ENCODE peak calls at places on chromosomes 2 and 18, in six cellular contexts. One of them, this sample, is unnamed.
A peak's percentile ranks its signal among the peaks of the same experiment; 100 is the strongest.

GRCh38 chr2:178910005-178910404 is 102.8 kb upstream of the TTN start:
- DNase-seq in fibroblast of lung: no peak
- DNase-seq in body of pancreas: no peak
- DNase-seq in naive thymus-derived CD4-positive, alpha-beta T cell: no peak
- DNase-seq in CD4-positive, alpha-beta memory T cell: no peak
- DNase-seq in tibial artery: no peak
- DNase-seq in this sample: no peak

GRCh38 chr2:106192752-106193490 is 1.2 kb downstream of the UXS1 start:
- DNase-seq in fibroblast of lung: peak; percentile 78
- DNase-seq in body of pancreas: peak; percentile 37
- DNase-seq in naive thymus-derived CD4-positive, alpha-beta T cell: peak; percentile 68
- DNase-seq in CD4-positive, alpha-beta memory T cell: peak; percentile 81
- DNase-seq in tibial artery: peak; percentile 34
- DNase-seq in this sample: peak; percentile 32

GRCh38 chr2:124689348-124689747 is 664.3 kb downstream of the CNTNAP5 start:
- DNase-seq in fibroblast of lung: no peak
- DNase-seq in body of pancreas: no peak
- DNase-seq in naive thymus-derived CD4-positive, alpha-beta T cell: no peak
- DNase-seq in CD4-positive, alpha-beta memory T cell: no peak
- DNase-seq in tibial artery: no peak
- DNase-seq in this sample: no peak

GRCh38 chr2:68357608-68358337 is 7.3 kb upstream of the PLEK start:
- DNase-seq in fibroblast of lung: peak; percentile 66
- DNase-seq in body of pancreas: peak; percentile 26
- DNase-seq in naive thymus-derived CD4-positive, alpha-beta T cell: no peak
- DNase-seq in CD4-positive, alpha-beta memory T cell: no peak
- DNase-seq in tibial artery: peak; percentile 37
- DNase-seq in this sample: peak; percentile 77

GRCh38 chr2:37648316-37649011 is 23.0 kb downstream of the CDC42EP3 start:
- DNase-seq in fibroblast of lung: peak; percentile 67
- DNase-seq in body of pancreas: no peak
- DNase-seq in naive thymus-derived CD4-positive, alpha-beta T cell: no peak
- DNase-seq in CD4-positive, alpha-beta memory T cell: peak; percentile 76
- DNase-seq in tibial artery: peak; percentile 79
- DNase-seq in this sample: no peak

GRCh38 chr2:100140582-100140981 is 1.8 kb downstream of the AFF3 start:
- DNase-seq in fibroblast of lung: no peak
- DNase-seq in body of pancreas: no peak
- DNase-seq in naive thymus-derived CD4-positive, alpha-beta T cell: no peak
- DNase-seq in CD4-positive, alpha-beta memory T cell: no peak
- DNase-seq in tibial artery: no peak
- DNase-seq in this sample: no peak

GRCh38 chr2:215136669-215137328 is 1.6 kb downstream of the ABCA12 start:
- DNase-seq in fibroblast of lung: peak; percentile 15
- DNase-seq in body of pancreas: no peak
- DNase-seq in naive thymus-derived CD4-positive, alpha-beta T cell: no peak
- DNase-seq in CD4-positive, alpha-beta memory T cell: no peak
- DNase-seq in tibial artery: no peak
- DNase-seq in this sample: peak; percentile 58

GRCh38 chr2:150607471-150607870 is 120.0 kb upstream of the RND3 start:
- DNase-seq in fibroblast of lung: no peak
- DNase-seq in body of pancreas: no peak
- DNase-seq in naive thymus-derived CD4-positive, alpha-beta T cell: no peak
- DNase-seq in CD4-positive, alpha-beta memory T cell: no peak
- DNase-seq in tibial artery: no peak
- DNase-seq in this sample: no peak

GRCh38 chr2:71640459-71640858 is 187.1 kb downstream of the DYSF start:
- DNase-seq in fibroblast of lung: no peak
- DNase-seq in body of pancreas: no peak
- DNase-seq in naive thymus-derived CD4-positive, alpha-beta T cell: no peak
- DNase-seq in CD4-positive, alpha-beta memory T cell: no peak
- DNase-seq in tibial artery: no peak
- DNase-seq in this sample: peak; percentile 70

GRCh38 chr2:168220971-168221819 is 26.2 kb downstream of the STK39 start:
- DNase-seq in fibroblast of lung: no peak
- DNase-seq in body of pancreas: no peak
- DNase-seq in naive thymus-derived CD4-positive, alpha-beta T cell: no peak
- DNase-seq in CD4-positive, alpha-beta memory T cell: no peak
- DNase-seq in tibial artery: no peak
- DNase-seq in this sample: no peak

GRCh38 chr2:32553829-32554432 is 73.9 kb upstream of the TTC27 start:
- DNase-seq in fibroblast of lung: peak; percentile 75
- DNase-seq in body of pancreas: no peak
- DNase-seq in naive thymus-derived CD4-positive, alpha-beta T cell: no peak
- DNase-seq in CD4-positive, alpha-beta memory T cell: no peak
- DNase-seq in tibial artery: no peak
- DNase-seq in this sample: no peak

GRCh38 chr2:222888716-222889115 is 27.9 kb downstream of the ACSL3 start:
- DNase-seq in fibroblast of lung: no peak
- DNase-seq in body of pancreas: no peak
- DNase-seq in naive thymus-derived CD4-positive, alpha-beta T cell: no peak
- DNase-seq in CD4-positive, alpha-beta memory T cell: no peak
- DNase-seq in tibial artery: no peak
- DNase-seq in this sample: no peak

GRCh38 chr2:238421695-238422035 is 5.1 kb upstream of the ASB1 start:
- DNase-seq in fibroblast of lung: no peak
- DNase-seq in body of pancreas: no peak
- DNase-seq in naive thymus-derived CD4-positive, alpha-beta T cell: no peak
- DNase-seq in CD4-positive, alpha-beta memory T cell: no peak
- DNase-seq in tibial artery: no peak
- DNase-seq in this sample: no peak

GRCh38 chr18:41666251-41666650 is 288.8 kb upstream of the PIK3C3 start:
- DNase-seq in fibroblast of lung: no peak
- DNase-seq in body of pancreas: no peak
- DNase-seq in naive thymus-derived CD4-positive, alpha-beta T cell: no peak
- DNase-seq in CD4-positive, alpha-beta memory T cell: no peak
- DNase-seq in tibial artery: no peak
- DNase-seq in this sample: no peak

GRCh38 chr2:44479127-44479887 is 117.6 kb downstream of the CAMKMT start:
- DNase-seq in fibroblast of lung: peak; percentile 90
- DNase-seq in body of pancreas: peak; percentile 35
- DNase-seq in naive thymus-derived CD4-positive, alpha-beta T cell: peak; percentile 23
- DNase-seq in CD4-positive, alpha-beta memory T cell: peak; percentile 49
- DNase-seq in tibial artery: peak; percentile 24
- DNase-seq in this sample: peak; percentile 58

GRCh38 chr2:71716697-71717624 is 263.6 kb downstream of the DYSF start:
- DNase-seq in fibroblast of lung: peak; percentile 79
- DNase-seq in body of pancreas: peak; percentile 62
- DNase-seq in naive thymus-derived CD4-positive, alpha-beta T cell: no peak
- DNase-seq in CD4-positive, alpha-beta memory T cell: no peak
- DNase-seq in tibial artery: peak; percentile 94
- DNase-seq in this sample: peak; percentile 6

GRCh38 chr2:180520206-180520605 is 460.2 kb upstream of the UBE2E3 start:
- DNase-seq in fibroblast of lung: peak; percentile 20
- DNase-seq in body of pancreas: no peak
- DNase-seq in naive thymus-derived CD4-positive, alpha-beta T cell: no peak
- DNase-seq in CD4-positive, alpha-beta memory T cell: no peak
- DNase-seq in tibial artery: no peak
- DNase-seq in this sample: peak; percentile 15

GRCh38 chr2:222318712-222319575 is 20.1 kb upstream of the PAX3 start:
- DNase-seq in fibroblast of lung: no peak
- DNase-seq in body of pancreas: peak; percentile 12
- DNase-seq in naive thymus-derived CD4-positive, alpha-beta T cell: peak; percentile 53
- DNase-seq in CD4-positive, alpha-beta memory T cell: no peak
- DNase-seq in tibial artery: no peak
- DNase-seq in this sample: peak; percentile 41

GRCh38 chr2:71449343-71449742 is 4.0 kb upstream of the DYSF start:
- DNase-seq in fibroblast of lung: no peak
- DNase-seq in body of pancreas: no peak
- DNase-seq in naive thymus-derived CD4-positive, alpha-beta T cell: no peak
- DNase-seq in CD4-positive, alpha-beta memory T cell: no peak
- DNase-seq in tibial artery: no peak
- DNase-seq in this sample: no peak

GRCh38 chr2:88452980-88453582 is 588 bp upstream of the FOXI3 start:
- DNase-seq in fibroblast of lung: peak; percentile 44
- DNase-seq in body of pancreas: no peak
- DNase-seq in naive thymus-derived CD4-positive, alpha-beta T cell: no peak
- DNase-seq in CD4-positive, alpha-beta memory T cell: no peak
- DNase-seq in tibial artery: no peak
- DNase-seq in this sample: no peak

GRCh38 chr2:233853353-233853752 is 982 bp downstream of the HJURP start:
- DNase-seq in fibroblast of lung: no peak
- DNase-seq in body of pancreas: no peak
- DNase-seq in naive thymus-derived CD4-positive, alpha-beta T cell: no peak
- DNase-seq in CD4-positive, alpha-beta memory T cell: no peak
- DNase-seq in tibial artery: no peak
- DNase-seq in this sample: no peak

GRCh38 chr2:141020346-141020745 is 1110.5 kb downstream of the LRP1B start:
- DNase-seq in fibroblast of lung: peak; percentile 20
- DNase-seq in body of pancreas: no peak
- DNase-seq in naive thymus-derived CD4-positive, alpha-beta T cell: no peak
- DNase-seq in CD4-positive, alpha-beta memory T cell: no peak
- DNase-seq in tibial artery: no peak
- DNase-seq in this sample: no peak

GRCh38 chr2:100821255-100821912 is 1.4 kb downstream of the NPAS2 start:
- DNase-seq in fibroblast of lung: peak; percentile 59
- DNase-seq in body of pancreas: no peak
- DNase-seq in naive thymus-derived CD4-positive, alpha-beta T cell: no peak
- DNase-seq in CD4-positive, alpha-beta memory T cell: no peak
- DNase-seq in tibial artery: no peak
- DNase-seq in this sample: no peak

GRCh38 chr2:158598856-158599517 is 142.2 kb downstream of the PKP4 start:
- DNase-seq in fibroblast of lung: no peak
- DNase-seq in body of pancreas: no peak
- DNase-seq in naive thymus-derived CD4-positive, alpha-beta T cell: no peak
- DNase-seq in CD4-positive, alpha-beta memory T cell: no peak
- DNase-seq in tibial artery: no peak
- DNase-seq in this sample: no peak

GRCh38 chr2:63041592-63041991 is 9.0 kb upstream of the OTX1 start:
- DNase-seq in fibroblast of lung: no peak
- DNase-seq in body of pancreas: no peak
- DNase-seq in naive thymus-derived CD4-positive, alpha-beta T cell: no peak
- DNase-seq in CD4-positive, alpha-beta memory T cell: no peak
- DNase-seq in tibial artery: no peak
- DNase-seq in this sample: no peak

GRCh38 chr2:63048367-63049171 is 2.1 kb upstream of the OTX1 start:
- DNase-seq in fibroblast of lung: no peak
- DNase-seq in body of pancreas: no peak
- DNase-seq in naive thymus-derived CD4-positive, alpha-beta T cell: peak; percentile 29
- DNase-seq in CD4-positive, alpha-beta memory T cell: no peak
- DNase-seq in tibial artery: no peak
- DNase-seq in this sample: peak; percentile 33

GRCh38 chr2:63047193-63047533 is 3.5 kb upstream of the OTX1 start:
- DNase-seq in fibroblast of lung: no peak
- DNase-seq in body of pancreas: no peak
- DNase-seq in naive thymus-derived CD4-positive, alpha-beta T cell: no peak
- DNase-seq in CD4-positive, alpha-beta memory T cell: no peak
- DNase-seq in tibial artery: no peak
- DNase-seq in this sample: no peak

GRCh38 chr2:63047534-63048281 is 2.9 kb upstream of the OTX1 start:
- DNase-seq in fibroblast of lung: no peak
- DNase-seq in body of pancreas: no peak
- DNase-seq in naive thymus-derived CD4-positive, alpha-beta T cell: peak; percentile 39
- DNase-seq in CD4-positive, alpha-beta memory T cell: no peak
- DNase-seq in tibial artery: no peak
- DNase-seq in this sample: peak; percentile 35

DNA sequence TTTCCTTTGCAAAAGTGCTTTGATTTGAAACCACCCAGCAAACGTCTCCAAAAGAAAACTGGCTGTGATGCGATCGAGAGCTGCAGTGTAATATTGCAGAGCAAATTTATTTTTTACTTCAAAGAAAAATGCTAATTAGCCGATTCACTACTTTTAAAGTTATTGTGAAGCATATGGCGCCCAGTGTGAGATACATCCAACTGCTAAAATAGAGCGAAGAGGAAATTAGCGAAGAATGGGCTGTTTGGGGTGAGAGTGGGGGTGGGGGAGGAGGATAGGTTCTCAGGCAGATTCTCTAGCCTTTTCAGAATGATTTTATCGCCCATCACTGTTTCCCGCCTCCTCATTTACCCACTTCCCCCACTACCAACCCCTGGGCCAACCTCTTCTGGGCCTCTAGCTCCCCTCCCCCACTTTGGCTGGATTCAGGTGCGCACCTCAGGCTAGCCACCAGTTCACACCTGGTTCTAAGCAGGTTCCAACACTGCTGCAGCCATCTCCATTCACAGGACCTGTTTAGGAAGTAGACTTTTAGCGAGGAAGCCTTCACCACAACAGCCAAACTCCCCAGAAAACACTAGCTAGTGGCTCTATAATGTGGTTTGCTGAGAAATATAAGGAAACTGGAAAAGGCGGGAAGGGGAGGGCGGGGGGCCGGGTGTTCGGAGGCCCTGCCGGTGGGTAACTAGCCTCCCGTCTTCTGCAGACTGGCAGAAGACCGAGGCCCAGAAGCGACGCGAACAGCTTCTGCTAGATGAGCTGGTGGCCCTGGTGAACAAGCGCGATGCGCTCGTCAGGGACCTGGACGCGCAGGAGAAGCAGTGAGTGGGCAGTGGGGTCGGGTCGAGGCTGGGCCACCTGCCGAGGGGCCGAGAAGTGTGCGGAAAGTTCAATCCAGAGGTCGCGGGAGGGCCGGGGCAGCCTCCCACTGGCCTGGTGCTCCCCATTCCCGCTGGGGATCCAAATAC is 6.0 kb upstream of the OTX1 start:
- DNase-seq in fibroblast of lung: no peak
- DNase-seq in body of pancreas: no peak
- DNase-seq in naive thymus-derived CD4-positive, alpha-beta T cell: no peak
- DNase-seq in CD4-positive, alpha-beta memory T cell: no peak
- DNase-seq in tibial artery: no peak
- DNase-seq in this sample: no peak
- H3K27me3 ChIP-seq in fibroblast of lung: peaks cover 27% of the 10 kb centered on the region
- H3K27me3 ChIP-seq in body of pancreas: no peaks in the 10 kb centered on the region
- H3K27me3 ChIP-seq in naive thymus-derived CD4-positive, alpha-beta T cell: peaks cover 6% of the 10 kb centered on the region
- H3K27me3 ChIP-seq in CD4-positive, alpha-beta memory T cell: peaks cover 12% of the 10 kb centered on the region
- H3K27me3 ChIP-seq in tibial artery: peaks cover 60% of the 10 kb centered on the region
- H3K27me3 ChIP-seq in this sample: peaks cover 33% of the 10 kb centered on the region

DNA sequence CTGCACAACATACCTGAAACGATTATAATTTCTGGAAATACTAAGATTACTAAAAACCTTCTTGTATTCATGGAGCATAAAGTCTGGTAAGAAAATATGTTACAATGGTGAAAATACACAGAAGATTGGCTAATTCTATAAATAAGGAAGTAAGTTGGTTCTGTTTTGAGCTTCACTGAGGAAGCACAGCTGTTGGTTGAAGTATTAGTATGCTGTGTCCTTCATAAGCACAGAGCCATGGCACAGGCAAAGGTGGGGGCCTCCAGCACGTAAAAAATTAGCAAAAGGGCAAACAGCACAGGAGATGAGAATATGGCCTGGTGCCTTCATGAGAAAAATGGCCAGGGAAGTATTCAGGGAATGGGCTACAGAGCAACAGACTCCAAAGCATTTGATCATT is 40.3 kb upstream of the ANKRD62 start:
- DNase-seq in fibroblast of lung: no peak
- DNase-seq in body of pancreas: no peak
- DNase-seq in naive thymus-derived CD4-positive, alpha-beta T cell: no peak
- DNase-seq in CD4-positive, alpha-beta memory T cell: no peak
- DNase-seq in tibial artery: no peak
- DNase-seq in this sample: no peak
- H3K27ac ChIP-seq in fibroblast of lung: no peak overlapping the region
- H3K27ac ChIP-seq in body of pancreas: no peak overlapping the region
- H3K27ac ChIP-seq in naive thymus-derived CD4-positive, alpha-beta T cell: no peak overlapping the region
- H3K27ac ChIP-seq in CD4-positive, alpha-beta memory T cell: no peak overlapping the region
- H3K27ac ChIP-seq in tibial artery: no peak overlapping the region
- H3K27ac ChIP-seq in this sample: no peak overlapping the region

GRCh38 chr18:43627833-43628370 is 350.6 kb upstream of the SYT4 start:
- DNase-seq in fibroblast of lung: no peak
- DNase-seq in body of pancreas: no peak
- DNase-seq in naive thymus-derived CD4-positive, alpha-beta T cell: no peak
- DNase-seq in CD4-positive, alpha-beta memory T cell: no peak
- DNase-seq in tibial artery: no peak
- DNase-seq in this sample: no peak
- H3K27me3 ChIP-seq in fibroblast of lung: no peaks in the 10 kb centered on the region
- H3K27me3 ChIP-seq in body of pancreas: no peaks in the 10 kb centered on the region
- H3K27me3 ChIP-seq in naive thymus-derived CD4-positive, alpha-beta T cell: no peaks in the 10 kb centered on the region
- H3K27me3 ChIP-seq in CD4-positive, alpha-beta memory T cell: no peaks in the 10 kb centered on the region
- H3K27me3 ChIP-seq in tibial artery: no peaks in the 10 kb centered on the region
- H3K27me3 ChIP-seq in this sample: peaks cover 69% of the 10 kb centered on the region

GRCh38 chr2:70121627-70122372 is 34.5 kb downstream of the PCBP1 start:
- DNase-seq in fibroblast of lung: no peak
- DNase-seq in body of pancreas: no peak
- DNase-seq in naive thymus-derived CD4-positive, alpha-beta T cell: no peak
- DNase-seq in CD4-positive, alpha-beta memory T cell: no peak
- DNase-seq in tibial artery: no peak
- DNase-seq in this sample: peak; percentile 87
- H3K27ac ChIP-seq in fibroblast of lung: no peak overlapping the region
- H3K27ac ChIP-seq in body of pancreas: no peak overlapping the region
- H3K27ac ChIP-seq in naive thymus-derived CD4-positive, alpha-beta T cell: peak overlapping the region; percentile 22
- H3K27ac ChIP-seq in CD4-positive, alpha-beta memory T cell: no peak overlapping the region
- H3K27ac ChIP-seq in tibial artery: peak overlapping the region; percentile 98
- H3K27ac ChIP-seq in this sample: peak overlapping the region; percentile 61